ENCODE peak calls at places on chromosomes 6 and 20, in four cellular contexts. C is HCT116, X is fibroblast of lung, I is hepatocyte. M is an unnamed sample.

GRCh38 chr6:66993272-66993671 is 1286.2 kb upstream of the EYS start:
- DNase-seq in C (no peak), X (no peak), I (no peak), M (no peak)

GRCh38 chr20:48283470-48284110 is 498.3 kb upstream of the SULF2 start:
- DNase-seq in C (no peak), X (peak), I (peak), M (peak)

GRCh38 chr6:12418946-12419345 is 128.8 kb downstream of the EDN1 start:
- DNase-seq in I (no peak), X (peak), C (no peak), M (no peak)

GRCh38 chr6:43875849-43876572 is 106.0 kb downstream of the VEGFA start:
- DNase-seq in X (no peak), C (no peak), I (no peak), M (no peak)

GRCh38 chr20:25863536-25864325 is 167.1 kb upstream of the ZNF337 start:
- DNase-seq in C (no peak), X (no peak), I (no peak), M (peak)

GRCh38 chr6:37643851-37644672 is 53.6 kb downstream of the MDGA1 start:
- DNase-seq in C (no peak), X (no peak), I (no peak), M (no peak)

GRCh38 chr6:118559659-118560058 is 11.6 kb downstream of the PLN start:
- DNase-seq in C (no peak), X (no peak), I (no peak), M (no peak)

GRCh38 chr20:57609842-57610167 is 10.4 kb downstream of the ZBP1 start:
- DNase-seq in X (no peak), I (no peak), C (no peak), M (no peak)

GRCh38 chr20:3247638-3248037 is 8.6 kb upstream of the SLC4A11 start:
- DNase-seq in C (no peak), I (no peak), X (no peak), M (no peak)

GRCh38 chr20:3246682-3247081 is 7.7 kb upstream of the SLC4A11 start:
- DNase-seq in I (no peak), C (no peak), X (no peak), M (no peak)

GRCh38 chr20:3250091-3250504 is 11.1 kb upstream of the SLC4A11 start:
- DNase-seq in X (no peak), C (no peak), I (no peak), M (peak)

GRCh38 chr20:3248993-3249347 is 10.0 kb upstream of the SLC4A11 start:
- DNase-seq in I (no peak), C (no peak), X (no peak), M (no peak)

GRCh38 chr20:3248167-3248992 is 9.4 kb upstream of the SLC4A11 start:
- DNase-seq in X (peak), I (peak), C (no peak), M (no peak)
- TF ChIP-seq EZH2 in X (no peak), I (no peak), C (no peak), M (no peak)

DNA sequence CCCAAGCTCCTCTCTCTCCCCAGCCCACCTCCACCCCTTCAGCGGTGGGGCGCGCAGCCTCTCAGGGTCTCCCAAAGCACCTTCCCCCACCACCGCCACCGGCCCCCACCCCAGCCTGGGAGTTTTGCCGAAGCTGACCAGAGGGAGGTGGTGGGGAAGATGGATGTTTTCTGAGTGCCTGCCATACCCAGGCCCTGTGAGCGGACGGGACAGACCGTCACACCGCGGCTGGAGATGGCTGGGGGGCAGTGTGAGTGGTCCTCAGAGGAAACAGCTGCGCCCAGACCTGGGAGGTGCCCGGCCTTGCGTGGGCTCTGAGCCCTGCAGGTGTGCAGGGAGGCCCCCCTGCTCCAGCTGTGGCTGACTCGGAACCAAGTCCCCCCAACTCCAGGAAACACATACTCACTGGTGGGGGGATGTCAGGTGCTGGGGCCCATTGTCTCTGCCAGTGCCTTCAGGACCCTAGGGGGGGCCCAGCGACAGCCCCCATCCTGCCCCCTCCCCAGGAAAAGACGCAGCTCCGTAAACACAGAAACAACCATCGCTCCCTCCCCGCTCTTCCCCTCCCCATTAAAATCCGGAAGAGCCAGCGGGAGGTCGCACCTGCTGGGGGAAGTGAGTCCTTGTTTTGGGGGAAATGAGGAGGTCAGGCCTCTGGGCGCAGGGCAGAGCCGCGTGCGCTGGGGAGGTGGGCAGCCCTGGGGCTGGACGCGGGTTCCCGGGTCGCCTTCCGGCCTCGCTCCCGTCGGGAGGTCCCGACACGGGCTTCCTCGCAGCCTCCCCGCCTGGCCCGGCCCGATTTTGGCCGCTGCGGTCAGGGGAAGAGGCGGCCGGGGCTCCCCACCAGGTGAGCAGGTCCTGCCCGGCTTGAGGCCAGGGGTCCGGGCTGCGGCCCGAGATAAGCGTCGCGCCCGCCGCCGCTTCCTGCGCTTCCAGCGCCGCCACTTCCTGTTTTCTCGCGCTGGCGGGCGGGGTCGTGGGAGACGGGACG is 6.1 kb downstream of the C20orf204 start:
- DNase-seq in X (no peak), I (no peak), C (no peak), M (peak)
- TF ChIP-seq EZH2 in X (peak), I (peak), C (no peak), M (no peak)

DNA sequence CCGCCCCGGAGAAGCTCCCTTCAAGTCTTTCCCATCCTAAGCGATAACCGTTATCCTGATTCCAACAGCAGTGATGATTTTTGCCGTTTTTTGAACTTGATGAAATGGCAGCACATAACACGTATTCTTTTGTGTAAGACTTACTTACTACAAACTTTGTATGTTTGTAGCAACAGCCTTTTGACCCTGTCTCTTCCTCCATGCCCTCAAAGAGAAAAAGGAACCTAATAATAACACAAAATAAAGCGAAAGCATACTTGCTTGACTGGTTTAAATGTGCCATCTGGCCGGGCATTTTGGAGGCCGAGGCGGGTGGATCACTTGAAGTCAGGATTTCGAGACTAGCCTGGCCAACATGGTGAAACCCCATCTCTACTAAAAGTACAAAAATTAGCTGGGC is 26.4 kb upstream of the SLC9A8 start:
- DNase-seq in X (no peak), C (no peak), I (no peak), M (no peak)
- TF ChIP-seq EZH2 in X (no peak), C (no peak), I (no peak), M (no peak)

DNA sequence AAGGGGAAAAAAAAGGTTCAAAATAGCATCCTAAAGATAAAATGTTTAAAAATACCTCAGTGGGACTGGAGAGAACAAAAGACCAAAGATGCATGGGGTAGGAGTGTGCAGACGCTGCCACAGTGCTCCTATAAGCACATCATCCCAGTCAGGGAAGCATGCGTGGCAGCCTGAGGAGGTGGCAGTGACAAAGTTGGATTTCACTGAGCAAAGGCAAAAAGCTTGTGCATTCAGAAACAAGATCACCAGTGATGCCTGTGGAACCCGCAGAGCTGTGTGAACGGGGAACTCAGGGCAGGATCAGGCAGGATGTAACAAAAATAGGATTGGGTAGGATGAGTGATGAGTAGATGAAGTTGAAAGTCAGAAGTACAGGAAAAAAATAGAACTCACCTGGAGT is 116.1 kb downstream of the RIMS1 start:
- DNase-seq in C (no peak), X (no peak), I (no peak), M (no peak)
- TF ChIP-seq EZH2 in C (no peak), X (no peak), I (no peak), M (no peak)

DNA sequence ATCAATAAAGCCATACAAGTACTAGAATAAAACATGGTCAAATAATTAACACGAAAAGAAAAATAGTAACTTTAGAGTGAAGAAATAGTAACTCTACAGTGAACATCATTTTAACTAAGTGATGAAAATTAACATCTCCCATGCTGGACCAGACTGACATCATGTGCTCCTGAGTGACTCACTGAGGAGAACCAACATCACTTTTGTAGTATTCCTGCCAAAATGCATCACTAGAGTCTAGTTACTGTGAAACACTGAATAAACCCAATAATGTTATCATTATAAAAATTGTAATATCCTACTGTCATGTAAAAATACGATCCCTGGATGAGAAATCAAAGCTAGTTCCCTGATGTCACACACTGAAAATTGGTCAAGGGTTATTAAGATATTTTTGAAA is 361.3 kb downstream of the CD109 start:
- DNase-seq in C (no peak), X (peak), I (no peak), M (no peak)
- TF ChIP-seq EZH2 in C (no peak), X (no peak), I (no peak), M (no peak)

DNA sequence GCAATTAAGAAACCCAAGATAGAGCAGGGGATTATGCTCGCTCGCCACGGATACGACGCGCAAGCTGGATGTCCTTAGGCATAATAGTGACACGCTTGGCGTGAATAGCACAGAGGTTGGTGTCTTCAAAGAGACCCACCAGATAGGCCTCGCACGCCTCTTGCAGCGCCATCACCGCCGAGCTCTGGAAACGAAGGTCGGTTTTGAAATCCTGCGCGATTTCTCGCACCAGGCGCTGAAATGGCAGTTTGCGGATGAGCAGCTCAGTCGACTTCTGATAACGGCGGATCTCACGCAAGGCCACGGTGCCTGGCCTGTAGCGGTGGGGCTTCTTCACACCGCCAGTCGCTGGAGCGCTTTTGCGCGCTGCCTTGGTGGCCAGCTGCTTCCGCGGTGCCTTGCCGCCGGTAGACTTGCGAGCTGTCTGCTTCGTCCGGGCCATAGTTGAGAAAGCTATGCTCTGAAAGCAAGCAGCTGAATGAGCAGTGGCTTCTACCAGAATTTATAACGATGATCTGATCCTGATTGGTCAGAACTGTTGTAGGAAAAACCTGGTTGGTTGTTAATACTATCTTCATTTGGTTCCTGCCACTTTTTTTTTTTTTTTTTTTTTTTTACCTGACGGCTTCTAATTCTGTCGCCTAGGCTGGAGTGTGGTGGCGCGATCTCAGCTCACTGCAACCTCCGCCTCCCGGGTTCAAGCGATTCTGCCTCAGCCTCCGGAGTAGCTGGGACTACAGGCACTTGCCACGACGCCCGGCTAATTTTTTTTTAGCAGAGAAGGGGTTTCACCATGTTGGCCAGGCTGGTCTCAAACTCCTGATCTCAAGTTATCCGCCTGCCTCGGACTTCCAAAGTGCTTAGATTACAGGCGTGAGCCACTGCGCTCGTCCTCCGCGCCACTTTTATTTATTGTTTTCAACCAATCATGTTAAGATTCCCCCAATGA is 21.6 kb downstream of the OR2B2 start:
- DNase-seq in C (peak), X (peak), I (peak), M (no peak)
- TF ChIP-seq EZH2 in C (no peak), X (no peak), I (no peak), M (no peak)

GRCh38 chr6:79947191-79948173 is at the start of gene ELOVL4:
- DNase-seq in I (peak), C (no peak), X (peak), M (peak)
- TF ChIP-seq EZH2 in I (no peak), C (no peak), X (no peak), M (no peak)

GRCh38 chr6:108174371-108175175 is 8.8 kb downstream of the NR2E1 start:
- DNase-seq in I (peak), C (no peak), X (peak), M (no peak)
- TF ChIP-seq EZH2 in I (no peak), C (no peak), X (no peak), M (no peak)

M was measured in PC-3.